ENCODE peak calls at places on chromosomes 6 and 20, in seven cellular contexts. T is HCT116; Y is MM.1S; W is CD8-positive, alpha-beta T cell; U is transverse colon; J is ovary; S is gastrocnemius medialis. V is an unnamed sample. For H3K36me3 and H3K27me3, the result is how much of the 10 kb centered on the place peaks cover.

GRCh38 chr6:111997078-111997862 is 56.6 kb upstream of the CCN6 start:
- DNase-seq in T (peak), Y (peak), W (peak), U (peak), J (peak), S (peak), V (peak)

GRCh38 chr6:169810066-169810989 is 58.9 kb downstream of the ERMARD start:
- DNase-seq in T (peak), Y (no peak), W (no peak), U (peak), J (no peak), S (no peak), V (no peak)

GRCh38 chr20:53642196-53643030 is 48.8 kb upstream of the ZNF217 start:
- DNase-seq in T (peak), Y (peak), W (peak), U (peak), J (no peak), S (no peak), V (no peak)

GRCh38 chr20:43925786-43926185 is 11.1 kb downstream of the TOX2 start:
- DNase-seq in T (no peak), Y (no peak), W (no peak), U (peak), J (no peak), S (no peak), V (peak)

GRCh38 chr20:38156888-38157634 is 8.0 kb downstream of the TGM2 start:
- DNase-seq in T (no peak), Y (no peak), W (no peak), U (no peak), J (peak), S (peak), V (peak)

GRCh38 chr6:44133003-44133931 is 5.9 kb downstream of the TMEM63B start:
- DNase-seq in T (peak), Y (no peak), W (no peak), U (peak), J (no peak), S (no peak), V (peak)

GRCh38 chr20:43243672-43244269 is 54.1 kb upstream of the PTPRT start:
- DNase-seq in T (no peak), Y (no peak), W (no peak), U (no peak), J (no peak), S (no peak), V (no peak)

GRCh38 chr6:86937219-86938079 is at the start of gene HTR1E:
- DNase-seq in T (peak), Y (peak), W (no peak), U (no peak), J (peak), S (no peak), V (no peak)

GRCh38 chr6:87151786-87152527 is 3.4 kb upstream of the ZNF292 start:
- DNase-seq in T (no peak), Y (peak), W (peak), U (peak), J (peak), S (peak), V (peak)

GRCh38 chr6:157187182-157188093 is 135.9 kb downstream of the TMEM242 start:
- DNase-seq in T (no peak), Y (no peak), W (no peak), U (no peak), J (no peak), S (peak), V (no peak)
- H3K36me3 ChIP-seq in T (under half), Y (under half), W (under half), U (under half), J (under half), S (under half), V (half or more)

GRCh38 chr6:68640506-68640875 is 5.4 kb downstream of the ADGRB3 start:
- DNase-seq in T (no peak), Y (no peak), W (no peak), U (no peak), J (no peak), S (no peak), V (no peak)
- H3K27me3 ChIP-seq in T (under half), Y (under half), W (under half), U (under half), J (under half), S (under half), V (under half)

GRCh38 chr20:45096781-45097180 is 4.1 kb downstream of the KCNS1 start:
- DNase-seq in T (no peak), Y (no peak), W (no peak), U (no peak), J (no peak), S (no peak), V (no peak)
- TF ChIP-seq CTCF in T (no peak), Y (no peak), W (no peak), U (no peak), J (no peak), S (no peak), V (no peak)

GRCh38 chr6:35589904-35590303 is 77.2 kb upstream of the TULP1 start:
- DNase-seq in T (no peak), Y (no peak), W (no peak), U (no peak), J (no peak), S (no peak), V (no peak)
- H3K36me3 ChIP-seq in T (under half), Y (under half), W (under half), U (under half), J (under half), S (under half), V (half or more)

GRCh38 chr20:32028647-32029372 is 18.6 kb downstream of the CCM2L start:
- DNase-seq in T (no peak), Y (no peak), W (no peak), U (no peak), J (no peak), S (no peak), V (no peak)
- H3K27me3 ChIP-seq in T (under half), Y (half or more), W (under half), U (half or more), J (under half), S (under half), V (under half)

DNA sequence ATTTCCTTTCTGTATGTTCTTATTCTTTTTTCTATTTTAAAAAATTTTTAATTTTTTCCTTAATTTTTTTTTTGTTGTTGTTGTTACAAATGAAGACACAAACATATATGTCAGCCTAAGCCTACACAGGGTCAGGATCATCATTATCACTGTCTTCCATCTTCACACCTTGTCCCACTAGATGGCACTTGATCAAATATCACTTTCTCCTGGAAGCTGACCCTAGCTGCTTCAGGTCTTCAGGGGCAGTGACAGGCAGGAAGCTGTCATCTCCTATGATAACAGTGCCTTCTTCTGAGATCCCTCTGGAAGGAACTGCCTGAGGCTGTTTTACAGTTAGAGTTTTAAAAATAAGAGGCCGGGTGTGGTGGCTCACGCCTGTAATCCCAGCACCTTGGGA is 70.2 kb upstream of the EEF1E1 start:
- DNase-seq in T (no peak), Y (no peak), W (no peak), U (no peak), J (no peak), S (no peak), V (no peak)
- TF ChIP-seq CTCF in T (no peak), Y (no peak), W (no peak), U (no peak), J (no peak), S (no peak), V (no peak)

GRCh38 chr6:31963921-31964320 is 4.9 kb downstream of the SKIC2 start:
- DNase-seq in T (no peak), Y (no peak), W (no peak), U (no peak), J (no peak), S (no peak), V (no peak)
- H3K36me3 ChIP-seq in T (under half), Y (under half), W (half or more), U (under half), J (under half), S (under half), V (half or more)